ENCODE peak calls at places on chromosomes 13 and 19, in six cellular contexts. N is NCI-H1092; L is stimulated activated CD4-positive, alpha-beta T cell treated with anti-CD3 and anti-CD28 coated beads, Interleukin-1b, Interleukin-23, amount 100 ng/mL, for 4 hours; W is pancreas; J is cardiac muscle cell; E is ELF-1. M is an unnamed sample.

GRCh38 chr19:18419699-18420460 is 682 bp downstream of the SSBP4 start:
- DNase-seq in J (no peak), E (no peak), N (no peak), L (peak), W (no peak), M (peak)

GRCh38 chr13:24264976-24265375 is 44.4 kb upstream of the C1QTNF9 start:
- DNase-seq in N (no peak), J (no peak), W (no peak), E (no peak), L (peak), M (no peak)

GRCh38 chr19:35641515-35642151 is at the start of gene ETV2:
- DNase-seq in N (no peak), J (peak), W (no peak), E (peak), L (no peak), M (peak)

GRCh38 chr19:7673995-7674667 is 2.8 kb upstream of the MCEMP1 start:
- DNase-seq in J (peak), L (no peak), N (no peak), E (peak), W (peak), M (peak)

GRCh38 chr13:75752848-75753247 is 116.7 kb downstream of the LMO7 start:
- DNase-seq in E (no peak), L (no peak), J (no peak), W (no peak), N (no peak), M (no peak)

GRCh38 chr13:113877149-113877990 is 13.5 kb upstream of the GAS6 start:
- DNase-seq in J (no peak), N (no peak), L (no peak), W (no peak), E (no peak), M (no peak)

GRCh38 chr13:26899153-26899552 is 138.6 kb upstream of the GPR12 start:
- DNase-seq in J (no peak), W (no peak), E (no peak), N (no peak), L (no peak), M (no peak)

GRCh38 chr19:58346961-58347929 is 6.0 kb downstream of the A1BG start:
- DNase-seq in E (peak), L (peak), J (peak), W (no peak), N (peak), M (peak)

M was measured in GM23338.